ENCODE peak calls at places on chromosomes 2 and 18, in seven cellular contexts. H is neural progenitor cell, M is HCT116, W is GM23248, J is fibroblast of lung, E is PC-3, Q is astrocyte. L is an unnamed sample. For H3K36me3 and H3K79me2, the result is how much of the 10 kb centered on the place peaks cover.

GRCh38 chr18:51890762-51891161 is 449.2 kb upstream of the DCC start:
- DNase-seq in H (no peak), M (no peak), W (peak), J (peak), E (peak), Q (peak), L (no peak)

GRCh38 chr18:40079786-40080185 is 1875.2 kb upstream of the PIK3C3 start:
- DNase-seq in H (peak), M (no peak), W (no peak), J (no peak), E (no peak), Q (no peak), L (no peak)

GRCh38 chr2:99643824-99644787 is 154.3 kb upstream of the REV1 start:
- DNase-seq in H (no peak), M (no peak), W (peak), J (peak), E (peak), Q (peak), L (no peak)

GRCh38 chr18:74029161-74029560 is 118.5 kb downstream of the FBXO15 start:
- DNase-seq in H (no peak), M (no peak), W (no peak), J (no peak), E (no peak), Q (no peak), L (no peak)

GRCh38 chr2:1055014-1055595 is 104.5 kb downstream of the SNTG2 start:
- DNase-seq in H (no peak), M (no peak), W (peak), J (peak), E (peak), Q (peak), L (no peak)

GRCh38 chr2:69191672-69192071 is 178.7 kb downstream of the ANTXR1 start:
- DNase-seq in H (no peak), M (no peak), W (no peak), J (no peak), E (no peak), Q (no peak), L (no peak)

GRCh38 chr2:238256594-238257104 is 16.8 kb upstream of the HES6 start:
- DNase-seq in H (peak), M (peak), W (peak), J (peak), E (peak), Q (peak), L (peak)

GRCh38 chr2:27152796-27153464 is 4.1 kb downstream of the TCF23 start:
- DNase-seq in H (no peak), M (no peak), W (peak), J (peak), E (peak), Q (no peak), L (peak)

GRCh38 chr2:233795735-233796171 is 17.6 kb downstream of the MROH2A start:
- DNase-seq in H (no peak), M (no peak), W (no peak), J (no peak), E (no peak), Q (no peak), L (no peak)

GRCh38 chr18:48153641-48154481 is 223.4 kb upstream of the SMAD2 start:
- DNase-seq in H (no peak), M (no peak), W (peak), J (peak), E (peak), Q (peak), L (no peak)

GRCh38 chr2:26693287-26693849 is 846 bp downstream of the KCNK3 start:
- DNase-seq in H (peak), M (no peak), W (no peak), J (no peak), E (no peak), Q (no peak), L (no peak)

GRCh38 chr18:51862311-51862710 is 477.7 kb upstream of the DCC start:
- DNase-seq in H (no peak), M (no peak), W (no peak), J (no peak), E (no peak), Q (no peak), L (no peak)

GRCh38 chr2:20172273-20173052 is 52.5 kb downstream of the SDC1 start:
- DNase-seq in H (no peak), M (no peak), W (no peak), J (no peak), E (no peak), Q (no peak), L (no peak)

GRCh38 chr2:173884403-173884802 is 80.8 kb downstream of the SP3 start:
- DNase-seq in H (peak), M (peak), W (peak), J (peak), E (peak), Q (peak), L (peak)

GRCh38 chr2:102053096-102053495 is 61.3 kb downstream of the IL1R2 start:
- DNase-seq in H (no peak), M (no peak), W (no peak), J (no peak), E (no peak), Q (no peak), L (no peak)

GRCh38 chr2:198448803-198449202 is 644.4 kb downstream of the PLCL1 start:
- DNase-seq in H (no peak), M (no peak), W (peak), J (no peak), E (no peak), Q (no peak), L (no peak)

GRCh38 chr2:132804045-132804444 is 134.0 kb upstream of the LYPD1 start:
- DNase-seq in H (no peak), M (no peak), W (peak), J (peak), E (peak), Q (peak), L (peak)

GRCh38 chr18:39667905-39668304 is 2102.3 kb upstream of the CELF4 start:
- DNase-seq in H (no peak), M (no peak), W (peak), J (peak), E (no peak), Q (no peak), L (no peak)

GRCh38 chr18:13105059-13105458 is 113.5 kb upstream of the LDLRAD4 start:
- DNase-seq in H (no peak), M (no peak), W (no peak), J (no peak), E (no peak), Q (no peak), L (no peak)
- H3K36me3 ChIP-seq in H (under half), M (under half), W (under half), J (under half), E (half or more), Q (under half), L (under half)

GRCh38 chr18:22186484-22186971 is 17.1 kb downstream of the GATA6 start:
- DNase-seq in H (no peak), M (no peak), W (peak), J (peak), E (no peak), Q (no peak), L (no peak)
- H3K79me2 ChIP-seq in H (under half), M (under half), W (under half), J (under half), E (under half), Q (half or more), L (under half)

DNA sequence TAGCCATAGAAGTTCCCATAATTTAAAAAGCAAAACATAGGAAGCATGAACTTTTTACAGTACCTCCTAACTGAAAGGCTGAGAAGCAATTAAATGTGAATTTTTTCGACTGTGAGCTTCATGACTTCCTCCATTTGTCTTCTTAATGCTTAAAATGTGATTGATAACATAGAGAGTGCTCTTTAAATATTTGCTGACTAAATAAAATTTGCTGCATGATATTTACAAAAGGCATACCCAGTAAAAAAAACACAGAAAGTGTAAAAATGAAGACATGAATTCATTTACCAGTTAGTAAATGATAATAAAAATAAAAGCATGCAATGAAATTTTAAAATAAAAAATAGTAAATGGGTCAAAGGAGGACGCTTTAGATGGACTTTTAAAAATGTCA is 21.9 kb downstream of the STAT4 start:
- DNase-seq in H (no peak), M (no peak), W (no peak), J (no peak), E (no peak), Q (no peak), L (no peak)
- H3K27ac ChIP-seq in H (no peak), M (no peak), W (no peak), J (no peak), E (no peak), Q (no peak), L (peak)

GRCh38 chr2:32118055-32118454 is 47.6 kb upstream of the SLC30A6 start:
- DNase-seq in H (no peak), M (no peak), W (no peak), J (no peak), E (peak), Q (no peak), L (no peak)
- H3K36me3 ChIP-seq in H (under half), M (under half), W (under half), J (under half), E (under half), Q (under half), L (under half)

L was measured in MM.1S.